ENCODE peak calls at places on chromosome 12, in eight cellular contexts. L, X, Q, D, A, W, E and U are unnamed samples.

GRCh38 chr12:116332705-116333380 is 55.4 kb upstream of the MED13L start:
- DNase-seq in L (no peak), X (peak), Q (no peak), D (no peak), A (no peak), W (no peak), E (no peak), U (no peak)

GRCh38 chr12:25730489-25731349 is 177.6 kb upstream of the LMNTD1 start:
- DNase-seq in L (peak), X (no peak), Q (no peak), D (no peak), A (no peak), W (no peak), E (no peak), U (no peak)

GRCh38 chr12:83664650-83665049 is 977.9 kb downstream of the TMTC2 start:
- DNase-seq in L (no peak), X (no peak), Q (no peak), D (no peak), A (peak), W (peak), E (no peak), U (no peak)

GRCh38 chr12:58413794-58414193 is 472.4 kb downstream of the ATP23 start:
- DNase-seq in L (peak), X (no peak), Q (no peak), D (no peak), A (no peak), W (no peak), E (no peak), U (no peak)

GRCh38 chr12:541676-542289 is 82.0 kb downstream of the B4GALNT3 start:
- DNase-seq in L (peak), X (no peak), Q (no peak), D (no peak), A (no peak), W (no peak), E (no peak), U (no peak)

GRCh38 chr12:122517877-122518276 is 8.9 kb downstream of the RSRC2 start:
- DNase-seq in L (peak), X (no peak), Q (no peak), D (no peak), A (no peak), W (no peak), E (peak), U (no peak)

GRCh38 chr12:65656904-65657351 is 167.4 kb upstream of the HMGA2 start:
- DNase-seq in L (peak), X (no peak), Q (no peak), D (no peak), A (no peak), W (no peak), E (peak), U (no peak)

GRCh38 chr12:12024958-12025682 is 45.6 kb upstream of the BCL2L14 start:
- DNase-seq in L (no peak), X (no peak), Q (no peak), D (peak), A (no peak), W (no peak), E (no peak), U (peak)

GRCh38 chr12:53463802-53464375 is 12.0 kb downstream of the PCBP2 start:
- DNase-seq in L (no peak), X (no peak), Q (no peak), D (no peak), A (no peak), W (no peak), E (no peak), U (no peak)

GRCh38 chr12:114860969-114861368 is 177.0 kb upstream of the TBX3 start:
- DNase-seq in L (no peak), X (no peak), Q (no peak), D (no peak), A (no peak), W (no peak), E (no peak), U (no peak)

GRCh38 chr12:122870867-122871664 is 24.9 kb downstream of the VPS37B start:
- DNase-seq in L (peak), X (peak), Q (peak), D (no peak), A (no peak), W (no peak), E (no peak), U (no peak)

GRCh38 chr12:101594700-101595099 is at the start of gene MYBPC1:
- DNase-seq in L (no peak), X (no peak), Q (no peak), D (no peak), A (no peak), W (no peak), E (no peak), U (no peak)

GRCh38 chr12:13045816-13046215 is 1.6 kb downstream of the FAM234B start:
- DNase-seq in L (no peak), X (no peak), Q (no peak), D (no peak), A (no peak), W (no peak), E (no peak), U (no peak)

GRCh38 chr12:107642240-107642639 is 43.4 kb upstream of the PWP1 start:
- DNase-seq in L (no peak), X (no peak), Q (no peak), D (no peak), A (no peak), W (no peak), E (no peak), U (no peak)

GRCh38 chr12:3371018-3371417 is 120.0 kb upstream of the PRMT8 start:
- DNase-seq in L (no peak), X (no peak), Q (no peak), D (no peak), A (peak), W (peak), E (no peak), U (no peak)

GRCh38 chr12:66279127-66279712 is 23.1 kb upstream of the HELB start:
- DNase-seq in L (peak), X (no peak), Q (no peak), D (peak), A (no peak), W (no peak), E (peak), U (peak)

GRCh38 chr12:12613334-12613733 is 1.7 kb downstream of the CREBL2 start:
- DNase-seq in L (peak), X (no peak), Q (no peak), D (no peak), A (no peak), W (no peak), E (no peak), U (no peak)

GRCh38 chr12:30965613-30965985 is 39.1 kb downstream of the TSPAN11 start:
- DNase-seq in L (no peak), X (no peak), Q (no peak), D (no peak), A (no peak), W (no peak), E (no peak), U (no peak)

GRCh38 chr12:22755629-22756028 is 130.7 kb downstream of the ETNK1 start:
- DNase-seq in L (no peak), X (no peak), Q (no peak), D (no peak), A (no peak), W (no peak), E (no peak), U (no peak)

GRCh38 chr12:95996034-95996658 is at the start of gene HAL:
- DNase-seq in L (no peak), X (no peak), Q (no peak), D (no peak), A (no peak), W (no peak), E (no peak), U (no peak)

GRCh38 chr12:57816001-57816854 is 2.3 kb downstream of the AVIL start:
- DNase-seq in L (no peak), X (no peak), Q (no peak), D (no peak), A (no peak), W (peak), E (no peak), U (no peak)

GRCh38 chr12:21324551-21324950 is 10.2 kb downstream of the SLCO1A2 start:
- DNase-seq in L (no peak), X (no peak), Q (no peak), D (no peak), A (no peak), W (peak), E (no peak), U (no peak)

GRCh38 chr12:75890141-75890540 is 141.4 kb downstream of the PHLDA1 start:
- DNase-seq in L (peak), X (no peak), Q (no peak), D (no peak), A (no peak), W (no peak), E (no peak), U (no peak)

GRCh38 chr12:13435535-13435934 is 239.0 kb downstream of the EMP1 start:
- DNase-seq in L (peak), X (no peak), Q (no peak), D (no peak), A (no peak), W (no peak), E (no peak), U (no peak)

GRCh38 chr12:57272337-57273151 is 21.6 kb upstream of the STAC3 start:
- DNase-seq in L (no peak), X (no peak), Q (no peak), D (no peak), A (no peak), W (no peak), E (no peak), U (no peak)

GRCh38 chr12:7693793-7694192 is 1.8 kb downstream of the GDF3 start:
- DNase-seq in L (no peak), X (no peak), Q (no peak), D (no peak), A (no peak), W (no peak), E (no peak), U (no peak)

GRCh38 chr12:52808573-52809160 is 5.2 kb downstream of the KRT4 start:
- DNase-seq in L (no peak), X (no peak), Q (no peak), D (no peak), A (no peak), W (no peak), E (no peak), U (no peak)

GRCh38 chr12:70154960-70155589 is 88.2 kb upstream of the CNOT2 start:
- DNase-seq in L (peak), X (no peak), Q (no peak), D (no peak), A (no peak), W (no peak), E (no peak), U (no peak)

GRCh38 chr12:50612882-50613281 is 108.1 kb downstream of the DIP2B start:
- DNase-seq in L (no peak), X (no peak), Q (no peak), D (no peak), A (no peak), W (no peak), E (no peak), U (no peak)

GRCh38 chr12:42809226-42809625 is 219.7 kb upstream of the PRICKLE1 start:
- DNase-seq in L (no peak), X (no peak), Q (no peak), D (no peak), A (no peak), W (no peak), E (no peak), U (no peak)

GRCh38 chr12:90683871-90684270 is 271.1 kb downstream of the CCER1 start:
- DNase-seq in L (no peak), X (no peak), Q (no peak), D (no peak), A (no peak), W (no peak), E (no peak), U (no peak)

GRCh38 chr12:45852508-45852907 is 123.0 kb downstream of the ARID2 start:
- DNase-seq in L (no peak), X (no peak), Q (no peak), D (no peak), A (no peak), W (no peak), E (no peak), U (no peak)

GRCh38 chr12:71694099-71694820 is 8.4 kb downstream of the TMEM19 start:
- DNase-seq in L (no peak), X (no peak), Q (no peak), D (no peak), A (no peak), W (no peak), E (no peak), U (no peak)

GRCh38 chr12:116601524-116601923 is 42.3 kb downstream of the MAP1LC3B2 start:
- DNase-seq in L (peak), X (no peak), Q (no peak), D (no peak), A (no peak), W (no peak), E (no peak), U (no peak)

GRCh38 chr12:122040579-122041386 is 19.1 kb downstream of the BCL7A start:
- DNase-seq in L (no peak), X (no peak), Q (no peak), D (no peak), A (no peak), W (no peak), E (no peak), U (no peak)